ENCODE peak calls at places on chromosomes 4 and X, in seven cellular contexts. One of them, this sample, is unnamed.
A peak's percentile ranks its signal among the peaks of the same experiment; 100 is the strongest.

GRCh38 chrX:78330540-78330939 is 3.1 kb upstream of the CYSLTR1 start:
- DNase-seq in astrocyte: no peak
- DNase-seq in IMR-90: no peak
- DNase-seq in cardiac muscle cell: no peak
- DNase-seq in H9: no peak
- DNase-seq in hepatocyte: no peak
- DNase-seq in heart left ventricle: no peak
- DNase-seq in this sample: no peak

GRCh38 chrX:133085785-133086184 is 11.1 kb downstream of the USP26 start:
- DNase-seq in H9: no peak
- DNase-seq in heart left ventricle: no peak
- DNase-seq in astrocyte: no peak
- DNase-seq in IMR-90: no peak
- DNase-seq in cardiac muscle cell: no peak
- DNase-seq in hepatocyte: no peak
- DNase-seq in this sample: no peak

GRCh38 chrX:40100141-40100536 is 2.4 kb upstream of the BCOR start:
- DNase-seq in IMR-90: no peak
- DNase-seq in heart left ventricle: no peak
- DNase-seq in H9: no peak
- DNase-seq in cardiac muscle cell: no peak
- DNase-seq in astrocyte: no peak
- DNase-seq in hepatocyte: peak; percentile 57
- DNase-seq in this sample: no peak

GRCh38 chr4:1491630-1492457 is 85.6 kb upstream of the NKX1-1 start:
- DNase-seq in hepatocyte: no peak
- DNase-seq in astrocyte: no peak
- DNase-seq in cardiac muscle cell: no peak
- DNase-seq in IMR-90: no peak
- DNase-seq in heart left ventricle: no peak
- DNase-seq in H9: no peak
- DNase-seq in this sample: no peak

GRCh38 chrX:7435822-7436221 is 287.9 kb upstream of the PUDP start:
- DNase-seq in hepatocyte: no peak
- DNase-seq in H9: no peak
- DNase-seq in astrocyte: no peak
- DNase-seq in cardiac muscle cell: no peak
- DNase-seq in heart left ventricle: no peak
- DNase-seq in IMR-90: no peak
- DNase-seq in this sample: no peak

GRCh38 chr4:125316391-125316780 is 1.6 kb downstream of the FAT4 start:
- DNase-seq in hepatocyte: peak; percentile 57
- DNase-seq in heart left ventricle: peak; percentile 40
- DNase-seq in H9: peak; percentile 56
- DNase-seq in IMR-90: no peak
- DNase-seq in astrocyte: no peak
- DNase-seq in cardiac muscle cell: peak; percentile 34
- DNase-seq in this sample: no peak

GRCh38 chrX:17944833-17945497 is 83.9 kb upstream of the RAI2 start:
- DNase-seq in astrocyte: no peak
- DNase-seq in cardiac muscle cell: peak; percentile 4
- DNase-seq in H9: no peak
- DNase-seq in heart left ventricle: no peak
- DNase-seq in hepatocyte: peak; percentile 15
- DNase-seq in IMR-90: no peak
- DNase-seq in this sample: no peak

GRCh38 chr4:37879365-37879764 is 11.5 kb upstream of the TBC1D1 start:
- DNase-seq in H9: no peak
- DNase-seq in IMR-90: no peak
- DNase-seq in cardiac muscle cell: no peak
- DNase-seq in hepatocyte: no peak
- DNase-seq in heart left ventricle: no peak
- DNase-seq in astrocyte: no peak
- DNase-seq in this sample: no peak

GRCh38 chr4:3519468-3520264 is 12.6 kb downstream of the LRPAP1 start:
- DNase-seq in IMR-90: no peak
- DNase-seq in H9: no peak
- DNase-seq in hepatocyte: no peak
- DNase-seq in cardiac muscle cell: no peak
- DNase-seq in astrocyte: no peak
- DNase-seq in heart left ventricle: peak; percentile 13
- DNase-seq in this sample: peak; percentile 7

GRCh38 chr4:85402371-85402770 is 72.6 kb upstream of the ARHGAP24 start:
- DNase-seq in hepatocyte: peak; percentile 24
- DNase-seq in cardiac muscle cell: no peak
- DNase-seq in heart left ventricle: no peak
- DNase-seq in astrocyte: peak; percentile 86
- DNase-seq in H9: no peak
- DNase-seq in IMR-90: peak; percentile 4
- DNase-seq in this sample: no peak

GRCh38 chr4:103002551-103002950 is 17.0 kb downstream of the SLC9B1 start:
- DNase-seq in cardiac muscle cell: peak; percentile 57
- DNase-seq in IMR-90: peak; percentile 36
- DNase-seq in astrocyte: peak; percentile 12
- DNase-seq in hepatocyte: peak; percentile 30
- DNase-seq in H9: no peak
- DNase-seq in heart left ventricle: no peak
- DNase-seq in this sample: no peak

GRCh38 chr4:5463361-5463760 is 245.0 kb downstream of the EVC2 start:
- DNase-seq in IMR-90: no peak
- DNase-seq in astrocyte: no peak
- DNase-seq in heart left ventricle: no peak
- DNase-seq in cardiac muscle cell: no peak
- DNase-seq in hepatocyte: no peak
- DNase-seq in H9: no peak
- DNase-seq in this sample: no peak

GRCh38 chr4:5467111-5467510 is 241.2 kb downstream of the EVC2 start:
- DNase-seq in IMR-90: no peak
- DNase-seq in hepatocyte: no peak
- DNase-seq in astrocyte: no peak
- DNase-seq in cardiac muscle cell: no peak
- DNase-seq in heart left ventricle: no peak
- DNase-seq in H9: no peak
- DNase-seq in this sample: no peak

GRCh38 chr4:5463936-5464650 is 244.3 kb downstream of the EVC2 start:
- DNase-seq in IMR-90: no peak
- DNase-seq in hepatocyte: no peak
- DNase-seq in astrocyte: no peak
- DNase-seq in H9: no peak
- DNase-seq in heart left ventricle: no peak
- DNase-seq in cardiac muscle cell: no peak
- DNase-seq in this sample: no peak

GRCh38 chr4:5465956-5466355 is 242.4 kb downstream of the EVC2 start:
- DNase-seq in hepatocyte: no peak
- DNase-seq in H9: no peak
- DNase-seq in heart left ventricle: no peak
- DNase-seq in astrocyte: no peak
- DNase-seq in cardiac muscle cell: no peak
- DNase-seq in IMR-90: no peak
- DNase-seq in this sample: no peak

DNA sequence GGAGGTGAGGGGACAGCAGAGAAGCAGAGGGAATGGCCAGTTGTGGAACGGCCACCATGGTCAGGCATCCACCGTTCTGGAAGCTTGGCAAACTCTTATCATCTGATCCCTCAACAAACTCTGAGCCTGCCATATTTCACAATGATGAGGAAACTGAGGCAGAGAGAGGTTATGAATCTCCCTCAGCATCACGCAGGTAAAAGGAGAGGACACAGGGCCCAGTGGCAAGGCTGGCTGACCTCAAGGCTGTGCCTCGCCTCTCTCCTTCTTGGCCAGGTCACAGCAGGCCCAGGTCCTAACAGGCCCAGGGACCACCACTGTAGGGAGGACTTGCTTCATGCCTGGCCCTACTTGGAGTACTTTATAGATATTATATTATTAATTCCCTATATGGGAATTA is 242.8 kb downstream of the EVC2 start:
- DNase-seq in H9: no peak
- DNase-seq in hepatocyte: no peak
- DNase-seq in heart left ventricle: no peak
- DNase-seq in astrocyte: no peak
- DNase-seq in cardiac muscle cell: no peak
- DNase-seq in IMR-90: no peak
- DNase-seq in this sample: no peak
- TF ChIP-seq CTCF in H9: no peak
- TF ChIP-seq CTCF in hepatocyte: no peak
- TF ChIP-seq CTCF in heart left ventricle: no peak
- TF ChIP-seq CTCF in astrocyte: no peak
- TF ChIP-seq CTCF in cardiac muscle cell: no peak
- TF ChIP-seq CTCF in IMR-90: no peak
- TF ChIP-seq CTCF in this sample: no peak

GRCh38 chr4:55634417-55635128 is 1.5 kb downstream of the NMU start:
- DNase-seq in IMR-90: no peak
- DNase-seq in hepatocyte: no peak
- DNase-seq in heart left ventricle: no peak
- DNase-seq in cardiac muscle cell: no peak
- DNase-seq in H9: no peak
- DNase-seq in astrocyte: no peak
- DNase-seq in this sample: no peak
- H3K4me1 ChIP-seq in IMR-90: no peaks in the 10 kb centered on the region
- H3K4me1 ChIP-seq in hepatocyte: peaks cover 17% of the 10 kb centered on the region
- H3K4me1 ChIP-seq in heart left ventricle: peaks cover 12% of the 10 kb centered on the region
- H3K4me1 ChIP-seq in cardiac muscle cell: no peaks in the 10 kb centered on the region
- H3K4me1 ChIP-seq in H9: peaks cover 4% of the 10 kb centered on the region
- H3K4me1 ChIP-seq in astrocyte: peaks cover 9% of the 10 kb centered on the region
- H3K4me1 ChIP-seq in this sample: peaks cover 6% of the 10 kb centered on the region

GRCh38 chrX:154322890-154323289 is 27.3 kb downstream of the TKTL1 start:
- DNase-seq in IMR-90: no peak
- DNase-seq in H9: no peak
- DNase-seq in astrocyte: no peak
- DNase-seq in hepatocyte: no peak
- DNase-seq in heart left ventricle: no peak
- DNase-seq in cardiac muscle cell: no peak
- DNase-seq in this sample: no peak

GRCh38 chrX:154320406-154320805 is 24.8 kb downstream of the TKTL1 start:
- DNase-seq in astrocyte: no peak
- DNase-seq in hepatocyte: no peak
- DNase-seq in H9: no peak
- DNase-seq in heart left ventricle: no peak
- DNase-seq in cardiac muscle cell: no peak
- DNase-seq in IMR-90: no peak
- DNase-seq in this sample: no peak

GRCh38 chrX:154323537-154323936 is 27.9 kb downstream of the TKTL1 start:
- DNase-seq in astrocyte: no peak
- DNase-seq in IMR-90: no peak
- DNase-seq in H9: no peak
- DNase-seq in heart left ventricle: no peak
- DNase-seq in cardiac muscle cell: no peak
- DNase-seq in hepatocyte: no peak
- DNase-seq in this sample: no peak

GRCh38 chrX:154321152-154321551 is 25.6 kb downstream of the TKTL1 start:
- DNase-seq in cardiac muscle cell: no peak
- DNase-seq in IMR-90: no peak
- DNase-seq in hepatocyte: no peak
- DNase-seq in astrocyte: no peak
- DNase-seq in heart left ventricle: no peak
- DNase-seq in H9: no peak
- DNase-seq in this sample: no peak

GRCh38 chrX:154321624-154322023 is 26.0 kb downstream of the TKTL1 start:
- DNase-seq in IMR-90: no peak
- DNase-seq in H9: no peak
- DNase-seq in cardiac muscle cell: no peak
- DNase-seq in astrocyte: no peak
- DNase-seq in hepatocyte: no peak
- DNase-seq in heart left ventricle: no peak
- DNase-seq in this sample: no peak
- TF ChIP-seq CTCF in IMR-90: peak; percentile 20
- TF ChIP-seq CTCF in H9: no peak
- TF ChIP-seq CTCF in cardiac muscle cell: no peak
- TF ChIP-seq CTCF in astrocyte: no peak
- TF ChIP-seq CTCF in hepatocyte: no peak
- TF ChIP-seq CTCF in heart left ventricle: no peak
- TF ChIP-seq CTCF in this sample: no peak

DNA sequence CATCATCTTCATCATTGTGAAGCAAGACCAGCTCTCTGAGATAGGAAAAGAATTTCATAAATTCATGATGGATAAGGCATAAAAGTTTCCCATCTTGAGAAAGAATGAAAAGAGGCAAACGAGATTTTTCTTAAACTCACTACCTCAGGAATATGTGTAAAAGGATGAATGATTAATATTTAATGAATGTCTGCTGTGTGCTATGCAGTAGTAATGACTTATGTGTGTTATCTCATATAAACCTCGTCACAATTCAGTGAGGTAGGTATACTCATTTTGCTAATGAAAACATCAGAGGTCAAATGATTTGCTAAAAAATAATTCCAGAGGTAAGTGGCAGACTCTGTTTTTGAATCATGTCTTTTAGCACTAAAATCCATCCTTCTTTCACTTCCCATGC is 42.6 kb upstream of the GYPA start:
- DNase-seq in cardiac muscle cell: no peak
- DNase-seq in H9: no peak
- DNase-seq in hepatocyte: no peak
- DNase-seq in IMR-90: no peak
- DNase-seq in astrocyte: peak; percentile 49
- DNase-seq in heart left ventricle: no peak
- DNase-seq in this sample: no peak
- H3K4me1 ChIP-seq in cardiac muscle cell: peaks cover 12% of the 10 kb centered on the region
- H3K4me1 ChIP-seq in H9: peaks cover 4% of the 10 kb centered on the region
- H3K4me1 ChIP-seq in hepatocyte: peaks cover 13% of the 10 kb centered on the region
- H3K4me1 ChIP-seq in IMR-90: no peaks in the 10 kb centered on the region
- H3K4me1 ChIP-seq in astrocyte: no peaks in the 10 kb centered on the region
- H3K4me1 ChIP-seq in heart left ventricle: no peaks in the 10 kb centered on the region
- H3K4me1 ChIP-seq in this sample: peaks cover 1% of the 10 kb centered on the region

GRCh38 chrX:71372388-71372787 is 6.2 kb downstream of the TAF1 start:
- DNase-seq in H9: no peak
- DNase-seq in IMR-90: no peak
- DNase-seq in cardiac muscle cell: no peak
- DNase-seq in hepatocyte: no peak
- DNase-seq in heart left ventricle: no peak
- DNase-seq in astrocyte: no peak
- DNase-seq in this sample: no peak
- TF ChIP-seq CTCF in H9: no peak
- TF ChIP-seq CTCF in IMR-90: no peak
- TF ChIP-seq CTCF in cardiac muscle cell: no peak
- TF ChIP-seq CTCF in hepatocyte: no peak
- TF ChIP-seq CTCF in heart left ventricle: no peak
- TF ChIP-seq CTCF in astrocyte: no peak
- TF ChIP-seq CTCF in this sample: no peak

GRCh38 chr4:27008693-27009092 is 148.1 kb downstream of the STIM2 start:
- DNase-seq in hepatocyte: no peak
- DNase-seq in cardiac muscle cell: no peak
- DNase-seq in H9: no peak
- DNase-seq in astrocyte: no peak
- DNase-seq in heart left ventricle: no peak
- DNase-seq in IMR-90: no peak
- DNase-seq in this sample: no peak
- H3K4me1 ChIP-seq in hepatocyte: peaks cover 6% of the 10 kb centered on the region
- H3K4me1 ChIP-seq in cardiac muscle cell: peaks cover 7% of the 10 kb centered on the region
- H3K4me1 ChIP-seq in H9: peaks cover 2% of the 10 kb centered on the region
- H3K4me1 ChIP-seq in astrocyte: peaks cover 39% of the 10 kb centered on the region
- H3K4me1 ChIP-seq in heart left ventricle: no peaks in the 10 kb centered on the region
- H3K4me1 ChIP-seq in IMR-90: peaks cover 10% of the 10 kb centered on the region
- H3K4me1 ChIP-seq in this sample: peaks cover 3% of the 10 kb centered on the region

This sample was measured in ovary.